ENCODE peak calls at places on chromosome 12, in six cellular contexts. K is fibroblast of lung, Z is fibroblast of mammary gland, X is DND-41, N is WTC11, C is cardiac fibroblast. H is an unnamed sample.

GRCh38 chr12:42915426-42915825 is 325.9 kb upstream of the PRICKLE1 start:
- DNase-seq in X (no peak), N (no peak), C (no peak), Z (no peak), K (no peak), H (no peak)

GRCh38 chr12:16950041-16950677 is 344.2 kb upstream of the LMO3 start:
- DNase-seq in K (no peak), X (no peak), C (no peak), N (peak), Z (no peak), H (no peak)

GRCh38 chr12:46267618-46268348 is 1.1 kb downstream of the SLC38A1 start:
- DNase-seq in Z (peak), X (no peak), K (peak), N (no peak), C (peak), H (peak)

GRCh38 chr12:9773216-9773877 is 12.6 kb upstream of the CD69 start:
- DNase-seq in X (no peak), N (no peak), K (no peak), C (no peak), Z (no peak), H (no peak)

GRCh38 chr12:98561846-98562245 is 31.6 kb upstream of the SLC25A3 start:
- DNase-seq in C (no peak), X (no peak), N (no peak), K (no peak), Z (no peak), H (no peak)

GRCh38 chr12:51906452-51907082 is 737 bp upstream of the ACVRL1 start:
- DNase-seq in X (no peak), Z (no peak), K (no peak), N (no peak), C (peak), H (no peak)

GRCh38 chr12:108773798-108774788 is 42.8 kb upstream of the CORO1C start:
- DNase-seq in K (peak), Z (peak), C (peak), X (peak), N (no peak), H (no peak)

GRCh38 chr12:53324113-53324778 is 2.8 kb upstream of the AAAS start:
- DNase-seq in K (no peak), Z (no peak), C (no peak), X (peak), N (no peak), H (peak)

GRCh38 chr12:88895634-88896033 is 315.4 kb upstream of the KITLG start:
- DNase-seq in K (no peak), C (no peak), N (no peak), X (no peak), Z (no peak), H (no peak)

GRCh38 chr12:116594325-116595038 is 35.3 kb downstream of the MAP1LC3B2 start:
- DNase-seq in N (no peak), Z (no peak), C (no peak), K (no peak), X (peak), H (peak)

GRCh38 chr12:107822356-107822755 is 47.9 kb downstream of the ASCL4 start:
- DNase-seq in K (no peak), C (no peak), N (peak), Z (no peak), X (no peak), H (no peak)

GRCh38 chr12:118334241-118334640 is 38.5 kb downstream of the TAOK3 start:
- DNase-seq in X (no peak), K (no peak), Z (no peak), N (no peak), C (no peak), H (no peak)

GRCh38 chr12:110353211-110353965 is 50.1 kb downstream of the ANAPC7 start:
- DNase-seq in K (no peak), Z (no peak), C (no peak), X (no peak), N (no peak), H (no peak)

GRCh38 chr12:82449179-82449578 is 90.8 kb downstream of the METTL25 start:
- DNase-seq in X (no peak), Z (peak), K (no peak), C (no peak), N (no peak), H (no peak)

GRCh38 chr12:27982380-27982779 is 9.8 kb upstream of the PTHLH start:
- DNase-seq in C (no peak), K (peak), X (no peak), Z (no peak), N (no peak), H (no peak)

GRCh38 chr12:124512667-124513296 is 54.6 kb downstream of the NCOR2 start:
- DNase-seq in C (peak), Z (peak), K (peak), X (no peak), N (peak), H (no peak)

GRCh38 chr12:119302334-119303132 is 32.0 kb upstream of the CCDC60 start:
- DNase-seq in K (no peak), Z (no peak), N (no peak), C (no peak), X (no peak), H (no peak)

GRCh38 chr12:47545938-47546609 is 159.8 kb downstream of the RPAP3 start:
- DNase-seq in N (no peak), X (no peak), Z (peak), C (peak), K (no peak), H (no peak)

GRCh38 chr12:26790645-26790994 is 42.4 kb downstream of the ITPR2 start:
- DNase-seq in Z (no peak), C (no peak), N (no peak), K (peak), X (no peak), H (no peak)

GRCh38 chr12:87953257-87953860 is 75.8 kb downstream of the C12orf50 start:
- DNase-seq in N (no peak), K (peak), Z (peak), C (peak), X (no peak), H (no peak)

GRCh38 chr12:14185441-14186192 is 179.9 kb upstream of the ATF7IP start:
- DNase-seq in Z (peak), N (peak), K (peak), X (peak), C (peak), H (peak)

GRCh38 chr12:29245246-29245645 is 96.2 kb downstream of the FAR2 start:
- DNase-seq in K (peak), X (no peak), Z (peak), C (no peak), N (no peak), H (no peak)

GRCh38 chr12:25701290-25701689 is 148.2 kb upstream of the LMNTD1 start:
- DNase-seq in C (peak), K (peak), N (no peak), X (no peak), Z (peak), H (no peak)

GRCh38 chr12:105301696-105302095 is 28.8 kb upstream of the C12orf75 start:
- DNase-seq in N (no peak), C (no peak), X (no peak), Z (no peak), K (no peak), H (no peak)

GRCh38 chr12:51751657-51752056 is 96.9 kb downstream of the FIGNL2 start:
- DNase-seq in X (no peak), Z (peak), C (peak), K (no peak), N (no peak), H (no peak)

GRCh38 chr12:63841611-63842010 is 2.9 kb upstream of the SRGAP1 start:
- DNase-seq in Z (no peak), C (no peak), K (no peak), X (no peak), N (no peak), H (no peak)

GRCh38 chr12:63846249-63846967 is 1.9 kb downstream of the SRGAP1 start:
- DNase-seq in N (no peak), C (no peak), K (no peak), Z (peak), X (no peak), H (no peak)

GRCh38 chr12:63845726-63846125 is 1.2 kb downstream of the SRGAP1 start:
- DNase-seq in C (peak), Z (peak), K (peak), X (no peak), N (no peak), H (no peak)

GRCh38 chr12:63843613-63844390 is 698 bp upstream of the SRGAP1 start:
- DNase-seq in N (peak), K (peak), X (no peak), C (peak), Z (peak), H (peak)

GRCh38 chr12:63844391-63845341 is at the start of gene SRGAP1:
- DNase-seq in X (no peak), N (no peak), C (peak), Z (peak), K (peak), H (peak)
- TF ChIP-seq CTCF in X (no peak), N (no peak), C (peak), Z (peak), K (peak), H (no peak)

GRCh38 chr12:13000935-13001724 is 1.1 kb upstream of the HEBP1 start:
- DNase-seq in K (peak), C (peak), Z (peak), N (peak), X (no peak), H (peak)
- TF ChIP-seq CTCF in K (peak), C (peak), Z (no peak), N (no peak), X (no peak), H (peak)

GRCh38 chr12:71019282-71019831 is 98.8 kb upstream of the PTPRR start:
- DNase-seq in Z (no peak), X (no peak), C (no peak), N (no peak), K (no peak), H (no peak)
- TF ChIP-seq CTCF in Z (no peak), X (no peak), C (no peak), N (no peak), K (no peak), H (no peak)

DNA sequence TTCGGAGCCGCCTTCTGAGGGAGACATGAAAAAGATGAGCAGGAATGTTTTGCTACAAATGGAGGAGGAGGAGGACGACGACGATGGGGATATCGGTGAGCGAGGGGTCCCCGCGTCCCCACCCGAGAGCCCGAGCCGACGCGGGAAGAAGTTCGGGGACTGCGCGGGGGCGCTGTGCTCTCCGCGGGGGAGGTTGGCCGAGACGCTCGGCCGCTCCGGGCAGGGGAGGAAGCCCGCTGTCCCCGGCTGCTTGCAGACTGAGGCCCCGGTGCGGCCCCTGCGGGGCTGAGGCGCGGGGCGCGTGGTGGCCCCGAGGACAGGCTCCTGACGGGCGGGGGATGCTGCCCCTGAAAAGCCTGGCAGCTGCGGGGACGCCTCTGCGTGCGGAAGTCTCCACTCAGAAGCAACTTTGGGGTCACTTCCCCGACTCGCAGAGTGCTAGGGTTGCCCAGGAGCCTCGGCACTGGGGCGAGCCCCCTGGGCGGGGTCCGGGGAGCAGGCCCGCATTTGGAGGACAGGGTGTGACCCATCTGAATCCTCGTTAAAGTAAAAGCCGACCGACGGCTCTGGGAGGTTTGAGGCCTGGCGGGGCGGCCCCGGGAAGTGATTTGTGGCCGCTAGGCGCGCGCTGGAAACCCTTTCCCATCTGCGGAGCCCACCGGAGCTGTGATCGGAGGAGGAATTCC is 545 bp downstream of the ANO6 start:
- DNase-seq in Z (peak), N (peak), K (peak), X (peak), C (peak), H (peak)
- TF ChIP-seq CTCF in Z (peak), N (no peak), K (peak), X (peak), C (peak), H (no peak)